ENCODE peak calls at places on chromosomes 11 and 22, in eight cellular contexts. Q is cardiac muscle cell, A is HFF-Myc, S is right atrium auricular region, F is hepatic stellate cell, W is dermis blood vessel endothelial cell, T is pons, G is cardiac fibroblast. X is an unnamed sample.

GRCh38 chr22:43925433-43926348 is 2.1 kb downstream of the PNPLA3 start:
- DNase-seq in A (no peak), Q (peak), F (no peak), S (no peak), W (no peak), G (peak), T (peak), X (no peak)

GRCh38 chr11:119721129-119722120 is 7.6 kb downstream of the NECTIN1 start:
- DNase-seq in F (peak), S (no peak), Q (no peak), W (peak), A (peak), G (peak), T (no peak), X (no peak)

GRCh38 chr22:42433754-42434153 is 1.6 kb upstream of the NFAM1 start:
- DNase-seq in T (peak), S (no peak), F (no peak), W (no peak), A (no peak), Q (no peak), G (no peak), X (no peak)

GRCh38 chr11:623349-623869 is 1.3 kb downstream of the CDHR5 start:
- DNase-seq in T (no peak), F (no peak), A (no peak), S (no peak), W (no peak), Q (no peak), G (no peak), X (no peak)

GRCh38 chr11:73950869-73951710 is at the start of gene DNAJB13:
- DNase-seq in G (peak), S (no peak), W (peak), T (no peak), F (peak), Q (peak), A (no peak), X (no peak)

GRCh38 chr11:107669893-107670601 is 41.8 kb downstream of the SLN start:
- DNase-seq in A (no peak), W (no peak), S (no peak), Q (no peak), T (no peak), G (no peak), F (no peak), X (no peak)

GRCh38 chr22:30356392-30357230 is at the start of the genes CCDC157 and SF3A1:
- DNase-seq in S (peak), A (peak), F (peak), T (peak), Q (peak), W (peak), G (peak), X (peak)

GRCh38 chr11:31964181-31964580 is 126.7 kb upstream of the RCN1 start:
- DNase-seq in G (no peak), F (no peak), A (no peak), T (no peak), S (no peak), Q (no peak), W (no peak), X (no peak)

GRCh38 chr11:56783448-56784041 is 35.0 kb upstream of the OR9G4 start:
- DNase-seq in S (no peak), G (peak), A (peak), T (peak), W (peak), Q (peak), F (peak), X (no peak)

GRCh38 chr11:86606849-86607481 is 65.5 kb downstream of the ME3 start:
- DNase-seq in W (peak), Q (no peak), G (peak), A (no peak), T (no peak), F (no peak), S (no peak), X (no peak)

GRCh38 chr11:66313321-66314185 is 3.3 kb downstream of the CD248 start:
- DNase-seq in S (no peak), F (peak), T (no peak), W (no peak), A (no peak), Q (peak), G (peak), X (no peak)

GRCh38 chr11:62295504-62295903 is 3.4 kb downstream of the SCGB1D4 start:
- DNase-seq in A (no peak), Q (peak), F (peak), S (no peak), T (no peak), G (peak), W (peak), X (no peak)

GRCh38 chr11:119626197-119626909 is 102.6 kb downstream of the NECTIN1 start:
- DNase-seq in A (no peak), Q (no peak), W (no peak), F (no peak), G (no peak), S (no peak), T (no peak), X (no peak)

X was measured in effector memory CD4-positive, alpha-beta T cell.